ENCODE peak calls at places on chromosomes 2 and 18, in nine cellular contexts. F, R, L, E, I, O, J, Y and G are unnamed samples.

GRCh38 chr2:95310651-95311050 is 13.5 kb downstream of the KCNIP3 start:
- DNase-seq in F (no peak), R (no peak), L (no peak), E (no peak), I (no peak), O (no peak), J (no peak), Y (no peak), G (no peak)

GRCh38 chr2:55901322-55901721 is 22.3 kb downstream of the EFEMP1 start:
- DNase-seq in F (no peak), R (peak; percentile 67), L (no peak), E (peak; percentile 70), I (no peak), O (no peak), J (peak; percentile 56), Y (no peak), G (peak; percentile 54)

GRCh38 chr2:25879133-25879730 is 945 bp upstream of the ASXL2 start:
- DNase-seq in F (no peak), R (peak; percentile 71), L (no peak), E (peak; percentile 22), I (no peak), O (no peak), J (no peak), Y (no peak), G (peak; percentile 73)

GRCh38 chr2:232898592-232899541 is 28.8 kb downstream of the SNORC start:
- DNase-seq in F (no peak), R (peak; percentile 81), L (no peak), E (no peak), I (peak; percentile 29), O (no peak), J (no peak), Y (no peak), G (peak; percentile 15)

GRCh38 chr2:53432921-53433320 is 334.7 kb upstream of the CHAC2 start:
- DNase-seq in F (no peak), R (no peak), L (peak; percentile 10), E (no peak), I (no peak), O (no peak), J (no peak), Y (no peak), G (no peak)

GRCh38 chr2:200708951-200709350 is 102.8 kb upstream of the BZW1 start:
- DNase-seq in F (no peak), R (no peak), L (no peak), E (no peak), I (no peak), O (no peak), J (peak; percentile 4), Y (no peak), G (no peak)

GRCh38 chr2:190119257-190119656 is 56.7 kb upstream of the MSTN start:
- DNase-seq in F (no peak), R (no peak), L (no peak), E (no peak), I (no peak), O (no peak), J (no peak), Y (no peak), G (no peak)

GRCh38 chr18:79384834-79385233 is 10.9 kb upstream of the NFATC1 start:
- DNase-seq in F (no peak), R (no peak), L (no peak), E (no peak), I (no peak), O (no peak), J (no peak), Y (no peak), G (no peak)

GRCh38 chr18:50424877-50425690 is 50.2 kb downstream of the SKA1 start:
- DNase-seq in F (no peak), R (peak; percentile 100), L (peak; percentile 7), E (no peak), I (no peak), O (no peak), J (no peak), Y (no peak), G (no peak)

GRCh38 chr2:174606336-174606735 is 8.7 kb upstream of the WIPF1 start:
- DNase-seq in F (no peak), R (peak; percentile 88), L (no peak), E (peak; percentile 95), I (peak; percentile 93), O (no peak), J (peak; percentile 69), Y (no peak), G (peak; percentile 73)

GRCh38 chr2:141711627-141712026 is 419.2 kb downstream of the LRP1B start:
- DNase-seq in F (no peak), R (no peak), L (no peak), E (no peak), I (no peak), O (no peak), J (no peak), Y (no peak), G (no peak)

GRCh38 chr18:50133526-50133925 is 61.4 kb downstream of the MYO5B start:
- DNase-seq in F (no peak), R (no peak), L (no peak), E (no peak), I (no peak), O (no peak), J (no peak), Y (no peak), G (no peak)

GRCh38 chr2:199258291-199258690 is 199.4 kb downstream of the SATB2 start:
- DNase-seq in F (no peak), R (no peak), L (no peak), E (peak; percentile 14), I (no peak), O (no peak), J (no peak), Y (no peak), G (peak; percentile 5)

GRCh38 chr2:205762883-205763282 is 80.6 kb downstream of the NRP2 start:
- DNase-seq in F (no peak), R (no peak), L (no peak), E (no peak), I (no peak), O (no peak), J (no peak), Y (no peak), G (no peak)